ENCODE peak calls at places on chromosomes 2 and 18, in five cellular contexts. G is mesendoderm, S is H1, C is IMR-90, U is H9. J is an unnamed sample.

GRCh38 chr2:74702001-74702715 is 48.1 kb downstream of the SEMA4F start:
- DNase-seq in G (no peak), C (no peak), S (no peak), U (no peak), J (no peak)

GRCh38 chr2:41038408-41038807 is 586.5 kb upstream of the SLC8A1 start:
- DNase-seq in U (no peak), C (peak; percentile 40), G (peak; percentile 42), S (no peak), J (no peak)

GRCh38 chr2:127401757-127402695 is 14.3 kb upstream of the MAP3K2 start:
- DNase-seq in G (no peak), U (no peak), S (no peak), C (peak; percentile 32), J (no peak)

GRCh38 chr2:209389124-209389523 is 34.7 kb upstream of the MAP2 start:
- DNase-seq in C (no peak), G (peak; percentile 5), U (no peak), S (no peak), J (peak; percentile 33)

GRCh38 chr18:71682591-71682990 is 861.6 kb downstream of the CBLN2 start:
- DNase-seq in U (no peak), S (no peak), G (no peak), C (no peak), J (no peak)

GRCh38 chr2:111626037-111626861 is 257.7 kb downstream of the ANAPC1 start:
- DNase-seq in G (no peak), U (no peak), C (peak; percentile 16), S (no peak), J (no peak)

GRCh38 chr2:15159751-15160177 is 401.4 kb downstream of the NBAS start:
- DNase-seq in S (no peak), U (no peak), C (peak; percentile 66), G (peak; percentile 80), J (no peak)

GRCh38 chr2:14134737-14135136 is 497.8 kb upstream of the LRATD1 start:
- DNase-seq in C (no peak), U (no peak), S (no peak), G (no peak), J (no peak)

GRCh38 chr2:95310651-95311050 is 13.5 kb downstream of the KCNIP3 start:
- DNase-seq in S (no peak), C (no peak), G (no peak), U (no peak), J (no peak)

GRCh38 chr2:39033980-39034379 is 86.9 kb downstream of the SOS1 start:
- DNase-seq in C (peak; percentile 85), G (no peak), S (no peak), U (no peak), J (no peak)

GRCh38 chr18:5892772-5893431 is 2.4 kb downstream of the TMEM200C start:
- DNase-seq in U (no peak), C (peak; percentile 34), G (no peak), S (no peak), J (no peak)

GRCh38 chr18:5894215-5894612 is 1.1 kb downstream of the TMEM200C start:
- DNase-seq in U (no peak), G (no peak), S (no peak), C (peak; percentile 12), J (peak; percentile 12)

GRCh38 chr18:5890261-5890605 is 5.1 kb downstream of the TMEM200C start:
- DNase-seq in C (no peak), S (no peak), G (peak; percentile 51), U (peak; percentile 72), J (no peak)

GRCh38 chr18:5890606-5891360 is 4.5 kb downstream of the TMEM200C start:
- DNase-seq in U (peak; percentile 70), G (peak; percentile 79), S (no peak), C (no peak), J (peak; percentile 69)

GRCh38 chr18:5891361-5892215 is 3.7 kb downstream of the TMEM200C start:
- DNase-seq in C (no peak), G (no peak), S (no peak), U (peak; percentile 43), J (no peak)
- H3K23ac ChIP-seq in C (no peak overlapping the region), G (peak overlapping the region; percentile 31), S (no peak overlapping the region), U (no peak overlapping the region), J (peak overlapping the region; percentile 51)

DNA sequence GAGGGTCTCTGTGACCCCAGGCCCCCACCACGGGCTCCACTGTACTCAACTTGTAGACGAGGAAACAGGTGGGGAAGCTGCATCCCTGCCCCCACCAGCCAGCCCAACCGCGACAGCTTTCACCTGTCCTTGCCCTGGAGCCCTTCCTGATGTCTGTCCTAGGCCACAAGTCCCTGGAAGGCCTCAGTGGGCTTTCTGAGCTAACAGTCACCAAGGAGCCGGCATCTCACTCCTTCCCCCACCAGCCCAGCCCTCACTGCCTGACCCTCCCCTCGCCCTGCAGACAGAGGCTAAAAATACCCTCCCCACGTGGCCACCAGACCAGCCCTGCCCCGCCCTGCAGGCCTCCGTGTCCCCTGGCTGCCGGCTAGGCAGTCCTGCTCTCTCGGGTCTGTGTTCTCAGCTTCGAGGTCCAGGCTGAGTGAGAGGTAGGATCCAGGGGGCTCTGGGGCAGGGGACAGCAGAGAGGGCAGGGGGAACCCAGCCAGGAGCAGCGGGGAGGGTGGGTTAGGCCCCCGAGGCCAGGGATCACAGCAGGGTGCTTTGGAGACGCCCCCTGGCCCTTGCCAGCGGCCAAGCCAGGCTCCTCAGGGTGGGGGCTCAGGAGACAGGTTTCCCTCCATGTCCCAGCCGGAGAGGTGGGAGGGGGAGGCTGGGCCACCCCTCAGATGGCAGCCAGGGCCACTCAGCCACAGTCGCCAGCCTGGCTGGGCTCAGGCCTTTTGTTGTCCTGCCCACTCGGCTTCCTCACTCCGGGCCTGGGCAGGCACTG is at the start of gene KLHL30:
- DNase-seq in C (no peak), S (no peak), G (no peak), U (no peak), J (no peak)
- H2BK15ac ChIP-seq in C (peak within 1 kb of the TSS; percentile 27), S (peak within 1 kb of the TSS; percentile 5), G (no peak within 1 kb of the TSS), U (no peak within 1 kb of the TSS), J (peak within 1 kb of the TSS; percentile 98)

DNA sequence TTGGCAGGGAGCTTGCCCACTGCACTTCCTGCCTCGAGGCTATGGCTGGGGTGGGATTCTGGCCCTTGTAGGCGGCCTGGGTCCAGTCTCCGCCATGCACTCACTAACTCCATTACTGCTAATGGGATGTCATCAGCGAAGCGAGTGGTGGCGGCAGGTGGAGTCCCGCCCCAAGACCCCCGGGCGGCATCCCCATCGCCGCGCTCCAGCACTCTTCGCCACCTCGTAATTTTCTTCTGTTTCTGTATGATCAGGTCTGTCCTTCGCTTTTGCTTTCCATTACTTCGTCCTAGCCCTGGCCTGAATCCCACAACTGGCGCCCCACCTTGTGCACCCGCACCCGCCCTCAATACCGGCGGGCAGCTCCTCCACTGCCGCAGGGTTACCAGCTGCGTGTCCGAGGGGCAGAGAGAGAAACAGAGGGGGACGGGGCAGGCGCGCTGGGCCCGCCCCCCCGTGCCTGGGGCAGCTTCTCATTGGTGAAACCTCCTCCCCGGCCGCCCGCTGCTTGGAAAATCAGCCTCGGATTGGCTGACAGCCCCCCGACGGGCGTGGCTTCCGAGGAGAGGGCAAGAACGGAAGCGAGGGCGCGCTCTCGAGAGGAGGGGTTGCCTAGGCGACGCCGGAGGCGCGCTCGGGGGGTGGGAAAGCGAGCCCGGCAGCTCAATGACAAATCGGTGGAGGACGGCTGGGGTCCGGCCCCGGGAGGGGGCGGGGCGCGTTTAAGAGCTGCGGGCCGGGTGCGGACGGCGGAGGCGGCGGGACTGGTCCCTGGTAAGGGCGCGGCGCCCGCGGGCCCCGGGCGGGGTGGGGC is at the start of gene RALB:
- DNase-seq in S (peak; percentile 96), G (peak; percentile 99), U (peak; percentile 99), C (peak; percentile 97), J (peak; percentile 99)
- H3K23ac ChIP-seq in S (no peak within 1 kb of the TSS), G (no peak within 1 kb of the TSS), U (no peak within 1 kb of the TSS), C (peak within 1 kb of the TSS; percentile 91), J (peak within 1 kb of the TSS; percentile 36)

GRCh38 chr2:8661736-8662135 is 20.1 kb upstream of the ID2 start:
- DNase-seq in C (peak; percentile 53), G (no peak), S (no peak), U (no peak), J (no peak)
- H2BK15ac ChIP-seq in C (peak overlapping the region; percentile 45), G (no peak overlapping the region), S (no peak overlapping the region), U (no peak overlapping the region), J (no peak overlapping the region)

GRCh38 chr2:133712369-133712768 is 144.1 kb upstream of the NCKAP5 start:
- DNase-seq in G (no peak), C (no peak), S (no peak), U (no peak), J (no peak)
- H3K23ac ChIP-seq in G (no peak overlapping the region), C (no peak overlapping the region), S (no peak overlapping the region), U (no peak overlapping the region), J (no peak overlapping the region)

GRCh38 chr2:214277880-214278279 is 133.0 kb upstream of the VWC2L start:
- DNase-seq in G (no peak), C (no peak), U (no peak), S (no peak), J (no peak)
- H2BK15ac ChIP-seq in G (no peak overlapping the region), C (no peak overlapping the region), U (no peak overlapping the region), S (no peak overlapping the region), J (no peak overlapping the region)

J was measured in neuronal stem cell.